ENCODE peak calls at places on chromosomes 13 and 19, in ten cellular contexts. M, A, K, G, O, F, R, S, H and Q are unnamed samples.

GRCh38 chr13:110334256-110334655 is 27.2 kb downstream of the COL4A2 start:
- DNase-seq in M (no peak), A (no peak), K (no peak), G (no peak), O (peak), F (no peak), R (no peak), S (no peak), H (no peak), Q (no peak)

GRCh38 chr13:113383089-113383488 is 19.2 kb upstream of the GRTP1 start:
- DNase-seq in M (no peak), A (no peak), K (no peak), G (no peak), O (no peak), F (no peak), R (no peak), S (no peak), H (no peak), Q (no peak)

GRCh38 chr13:74287672-74288169 is 153.5 kb upstream of the KLF12 start:
- DNase-seq in M (peak), A (peak), K (peak), G (peak), O (peak), F (peak), R (peak), S (peak), H (no peak), Q (peak)

GRCh38 chr13:50081106-50081898 is 66.1 kb downstream of the KCNRG start:
- DNase-seq in M (peak), A (peak), K (peak), G (no peak), O (peak), F (peak), R (peak), S (peak), H (no peak), Q (peak)

GRCh38 chr13:44601596-44601995 is 25.5 kb upstream of the TSC22D1 start:
- DNase-seq in M (no peak), A (no peak), K (no peak), G (no peak), O (no peak), F (no peak), R (no peak), S (peak), H (no peak), Q (no peak)

GRCh38 chr13:98787173-98787572 is 34.7 kb upstream of the SLC15A1 start:
- DNase-seq in M (no peak), A (no peak), K (no peak), G (no peak), O (no peak), F (no peak), R (no peak), S (peak), H (no peak), Q (no peak)

GRCh38 chr13:60765700-60766411 is 368.8 kb downstream of the TDRD3 start:
- DNase-seq in M (no peak), A (no peak), K (no peak), G (no peak), O (peak), F (peak), R (no peak), S (no peak), H (no peak), Q (no peak)

GRCh38 chr19:10503002-10503789 is at the start of gene KEAP1:
- DNase-seq in M (peak), A (peak), K (peak), G (peak), O (peak), F (peak), R (no peak), S (peak), H (no peak), Q (peak)

GRCh38 chr13:77386880-77387606 is 60.1 kb upstream of the MYCBP2 start:
- DNase-seq in M (no peak), A (no peak), K (no peak), G (no peak), O (peak), F (peak), R (no peak), S (no peak), H (no peak), Q (no peak)

GRCh38 chr13:42478531-42479156 is 95.3 kb upstream of the TNFSF11 start:
- DNase-seq in M (no peak), A (no peak), K (no peak), G (peak), O (peak), F (peak), R (no peak), S (peak), H (no peak), Q (no peak)

GRCh38 chr19:47886010-47886559 is at the start of gene SULT2A1:
- DNase-seq in M (no peak), A (no peak), K (no peak), G (no peak), O (no peak), F (no peak), R (no peak), S (no peak), H (no peak), Q (no peak)

GRCh38 chr19:55940306-55940705 is 7.3 kb upstream of the NLRP8 start:
- DNase-seq in M (no peak), A (no peak), K (no peak), G (no peak), O (no peak), F (no peak), R (no peak), S (no peak), H (no peak), Q (no peak)

GRCh38 chr19:45973564-45974338 is at the start of gene NOVA2:
- DNase-seq in M (peak), A (peak), K (peak), G (peak), O (peak), F (peak), R (no peak), S (peak), H (no peak), Q (peak)

GRCh38 chr19:10876459-10877240 is 5.3 kb downstream of the CARM1 start:
- DNase-seq in M (no peak), A (no peak), K (no peak), G (no peak), O (no peak), F (no peak), R (no peak), S (peak), H (no peak), Q (no peak)

GRCh38 chr13:41352935-41353801 is 42.1 kb downstream of the NAA16 start:
- DNase-seq in M (peak), A (peak), K (no peak), G (peak), O (peak), F (peak), R (peak), S (peak), H (no peak), Q (no peak)

GRCh38 chr13:60887711-60888110 is 490.7 kb downstream of the TDRD3 start:
- DNase-seq in M (no peak), A (no peak), K (no peak), G (no peak), O (no peak), F (no peak), R (no peak), S (no peak), H (no peak), Q (no peak)

GRCh38 chr13:39618546-39618945 is 15.6 kb upstream of the LHFPL6 start:
- DNase-seq in M (no peak), A (no peak), K (no peak), G (no peak), O (no peak), F (no peak), R (no peak), S (no peak), H (no peak), Q (no peak)

GRCh38 chr19:13834308-13834790 is 39.1 kb downstream of the ZSWIM4 start:
- DNase-seq in M (no peak), A (no peak), K (no peak), G (no peak), O (peak), F (peak), R (peak), S (peak), H (no peak), Q (no peak)

GRCh38 chr13:26498524-26499208 is 58.8 kb upstream of the WASF3 start:
- DNase-seq in M (no peak), A (no peak), K (no peak), G (no peak), O (peak), F (peak), R (no peak), S (no peak), H (no peak), Q (no peak)

GRCh38 chr19:47231215-47232054 is 436 bp upstream of the BBC3 start:
- DNase-seq in M (peak), A (peak), K (peak), G (peak), O (peak), F (peak), R (peak), S (peak), H (no peak), Q (peak)

GRCh38 chr19:7871530-7872305 is 2.5 kb downstream of the PRR36 start:
- DNase-seq in M (peak), A (peak), K (peak), G (peak), O (peak), F (peak), R (peak), S (peak), H (no peak), Q (peak)

GRCh38 chr19:1402411-1403070 is 1.2 kb upstream of the GAMT start:
- DNase-seq in M (no peak), A (no peak), K (no peak), G (no peak), O (no peak), F (no peak), R (no peak), S (no peak), H (no peak), Q (no peak)

GRCh38 chr13:41622545-41623429 is 165.4 kb downstream of the RGCC start:
- DNase-seq in M (no peak), A (no peak), K (no peak), G (no peak), O (peak), F (peak), R (no peak), S (no peak), H (no peak), Q (no peak)

GRCh38 chr13:94658926-94659649 is 53.3 kb downstream of the SOX21 start:
- DNase-seq in M (no peak), A (no peak), K (no peak), G (no peak), O (no peak), F (no peak), R (no peak), S (no peak), H (no peak), Q (no peak)

GRCh38 chr19:6589711-6590457 is 1.1 kb downstream of the CD70 start:
- DNase-seq in M (no peak), A (no peak), K (no peak), G (no peak), O (no peak), F (no peak), R (no peak), S (no peak), H (no peak), Q (no peak)